ENCODE peak calls at places on chromosomes 2 and 18, in seven cellular contexts. J is A549, U is GM12878, N is SK-N-SH, T is HepG2, F is K562, A is H1. Q is an unnamed sample.
A peak's percentile ranks its signal among the peaks of the same experiment; 100 is the strongest.

GRCh38 chr2:219430633-219431615 is 3.7 kb upstream of the SPEG start:
- DNase-seq in J (peak; percentile 46), U (no peak), N (peak; percentile 89), T (peak; percentile 21), F (no peak), A (no peak), Q (peak; percentile 55)

GRCh38 chr2:26495705-26496271 is 17.9 kb upstream of the OTOF start:
- DNase-seq in J (no peak), U (no peak), N (no peak), T (peak; percentile 30), F (no peak), A (no peak), Q (no peak)

GRCh38 chr2:23624378-23624777 is 239.4 kb downstream of the KLHL29 start:
- DNase-seq in J (peak; percentile 50), U (no peak), N (no peak), T (peak; percentile 28), F (peak; percentile 62), A (peak; percentile 84), Q (no peak)

GRCh38 chr2:9179572-9180201 is 26.9 kb upstream of the ASAP2 start:
- DNase-seq in J (peak; percentile 74), U (no peak), N (no peak), T (peak; percentile 78), F (no peak), A (no peak), Q (peak; percentile 90)

GRCh38 chr18:58152891-58153290 is 108.9 kb downstream of the NEDD4L start:
- DNase-seq in J (no peak), U (no peak), N (no peak), T (no peak), F (no peak), A (no peak), Q (no peak)

GRCh38 chr18:74625157-74625556 is 27.5 kb downstream of the ZNF407 start:
- DNase-seq in J (no peak), U (no peak), N (no peak), T (no peak), F (no peak), A (no peak), Q (peak; percentile 38)

GRCh38 chr2:234444888-234445287 is 52.0 kb downstream of the ARL4C start:
- DNase-seq in J (no peak), U (no peak), N (no peak), T (no peak), F (no peak), A (no peak), Q (peak; percentile 98)

GRCh38 chr18:37124511-37124910 is 295.6 kb downstream of the KIAA1328 start:
- DNase-seq in J (no peak), U (peak; percentile 9), N (no peak), T (no peak), F (no peak), A (no peak), Q (no peak)

GRCh38 chr2:26693287-26693849 is 846 bp downstream of the KCNK3 start:
- DNase-seq in J (no peak), U (no peak), N (peak; percentile 82), T (no peak), F (no peak), A (peak; percentile 65), Q (no peak)

GRCh38 chr2:36886664-36887063 is 79.7 kb downstream of the STRN start:
- DNase-seq in J (no peak), U (no peak), N (no peak), T (no peak), F (no peak), A (no peak), Q (peak; percentile 66)

GRCh38 chr2:71943238-71944182 is 204.2 kb downstream of the CYP26B1 start:
- DNase-seq in J (no peak), U (no peak), N (no peak), T (no peak), F (no peak), A (peak; percentile 43), Q (no peak)

GRCh38 chr2:222598611-222599010 is 57.3 kb downstream of the FARSB start:
- DNase-seq in J (no peak), U (no peak), N (no peak), T (no peak), F (no peak), A (no peak), Q (no peak)

GRCh38 chr2:230661072-230661957 is 51.3 kb upstream of the CAB39 start:
- DNase-seq in J (no peak), U (peak; percentile 92), N (no peak), T (no peak), F (no peak), A (no peak), Q (no peak)

GRCh38 chr2:51813245-51813644 is 781.3 kb upstream of the NRXN1 start:
- DNase-seq in J (peak; percentile 4), U (no peak), N (no peak), T (no peak), F (no peak), A (no peak), Q (peak; percentile 86)

GRCh38 chr18:29749699-29750098 is 1292.8 kb downstream of the DSC3 start:
- DNase-seq in J (no peak), U (no peak), N (no peak), T (no peak), F (no peak), A (no peak), Q (peak; percentile 60)

GRCh38 chr2:23410596-23410995 is 25.6 kb downstream of the KLHL29 start:
- DNase-seq in J (no peak), U (no peak), N (no peak), T (no peak), F (no peak), A (no peak), Q (peak; percentile 59)

GRCh38 chr2:209236369-209236768 is 187.5 kb upstream of the MAP2 start:
- DNase-seq in J (no peak), U (no peak), N (no peak), T (no peak), F (no peak), A (no peak), Q (no peak)

GRCh38 chr2:76633522-76633921 is 888.7 kb downstream of the LRRTM4 start:
- DNase-seq in J (no peak), U (no peak), N (peak; percentile 1), T (no peak), F (no peak), A (no peak), Q (no peak)

GRCh38 chr2:8234253-8234652 is 447.6 kb upstream of the ID2 start:
- DNase-seq in J (no peak), U (no peak), N (no peak), T (no peak), F (no peak), A (no peak), Q (no peak)

GRCh38 chr18:6401687-6402086 is 13.0 kb downstream of the L3MBTL4 start:
- DNase-seq in J (no peak), U (no peak), N (no peak), T (no peak), F (no peak), A (peak; percentile 60), Q (no peak)

GRCh38 chr18:6219116-6219717 is 195.5 kb downstream of the L3MBTL4 start:
- DNase-seq in J (peak; percentile 32), U (no peak), N (peak; percentile 49), T (peak; percentile 24), F (peak; percentile 37), A (peak; percentile 76), Q (peak; percentile 73)

GRCh38 chr2:239826376-239826775 is 198.8 kb downstream of the NDUFA10 start:
- DNase-seq in J (no peak), U (no peak), N (no peak), T (no peak), F (no peak), A (no peak), Q (no peak)

GRCh38 chr2:65098741-65099140 is 31.2 kb downstream of the RAB1A start:
- DNase-seq in J (no peak), U (no peak), N (no peak), T (no peak), F (no peak), A (no peak), Q (no peak)

GRCh38 chr2:86368181-86368824 is 30.9 kb upstream of the REEP1 start:
- DNase-seq in J (peak; percentile 35), U (no peak), N (peak; percentile 81), T (peak; percentile 43), F (peak; percentile 82), A (peak; percentile 78), Q (peak; percentile 39)

GRCh38 chr2:7572460-7572859 is 655.2 kb downstream of the RNF144A start:
- DNase-seq in J (no peak), U (no peak), N (no peak), T (no peak), F (no peak), A (no peak), Q (no peak)

GRCh38 chr2:241736111-241736510 is 1.7 kb downstream of the D2HGDH start:
- DNase-seq in J (no peak), U (no peak), N (no peak), T (peak; percentile 52), F (no peak), A (no peak), Q (no peak)
- TF ChIP-seq RFX5 in J (no peak), U (no peak), N (no peak), T (no peak), F (no peak), A (no peak), Q (no peak)

DNA sequence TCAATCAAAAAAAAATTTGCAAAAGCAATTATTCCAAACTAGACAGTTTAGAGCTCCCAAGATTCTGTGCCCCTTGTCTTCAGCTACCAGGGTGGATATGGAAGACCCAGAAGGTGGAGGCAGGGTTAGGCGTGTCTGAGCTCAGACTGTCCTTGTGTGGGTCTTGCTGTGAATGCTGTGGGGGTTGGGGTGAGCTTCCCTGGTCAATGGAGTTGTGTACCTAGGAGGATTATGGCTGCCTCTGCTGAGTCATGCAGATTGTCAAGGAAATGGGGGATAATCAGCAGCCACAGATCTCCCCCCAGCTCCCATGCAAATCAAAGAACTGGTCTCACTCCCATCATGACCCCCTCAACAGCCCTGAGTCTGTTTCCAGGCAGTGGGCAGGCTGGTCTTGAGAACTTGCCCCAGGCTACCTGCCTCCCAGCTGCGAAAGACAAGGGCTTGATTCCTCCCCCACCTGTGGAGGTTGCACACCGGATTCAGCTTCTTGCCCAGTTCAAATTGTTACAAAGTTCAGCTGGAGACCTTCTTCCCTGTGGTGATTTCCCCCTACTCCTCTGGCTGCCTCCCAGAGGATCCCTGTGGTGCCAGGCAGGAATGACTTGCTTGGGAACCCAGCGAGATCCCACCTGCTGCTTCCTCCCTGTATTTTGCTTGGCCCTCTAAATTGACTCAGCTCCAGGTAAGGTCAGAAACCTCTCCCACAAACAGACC is 77.0 kb downstream of the RAD51AP2 start:
- DNase-seq in J (no peak), U (no peak), N (no peak), T (no peak), F (peak; percentile 7), A (no peak), Q (no peak)
- TF ChIP-seq RFX5 in J (no peak), U (no peak), N (no peak), T (no peak), F (no peak), A (no peak), Q (no peak)

GRCh38 chr2:174051741-174052638 is 86.8 kb upstream of the SP3 start:
- DNase-seq in J (peak; percentile 93), U (no peak), N (peak; percentile 74), T (peak; percentile 94), F (peak; percentile 81), A (no peak), Q (peak; percentile 83)
- TF ChIP-seq RFX5 in J (no peak), U (no peak), N (no peak), T (no peak), F (no peak), A (no peak), Q (no peak)

DNA sequence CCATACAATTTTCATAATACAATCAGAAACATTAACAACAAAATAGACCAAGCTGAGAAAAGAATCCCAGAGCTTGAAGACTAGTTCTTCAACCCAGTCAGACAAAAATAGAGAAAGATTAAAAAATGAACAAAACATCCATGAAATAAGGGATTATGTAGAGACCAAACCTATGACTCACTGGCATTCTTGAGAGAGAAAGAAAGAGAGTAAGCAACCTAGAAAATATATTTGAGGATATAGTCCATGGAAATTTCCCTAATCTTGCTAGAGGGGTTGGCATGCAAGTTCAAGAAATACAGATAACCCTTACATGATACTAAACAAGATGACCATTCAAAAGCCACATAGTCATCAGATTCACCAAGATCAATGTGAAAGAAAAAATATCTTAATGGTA is 281.7 kb downstream of the CCDC85A start:
- DNase-seq in J (no peak), U (no peak), N (no peak), T (no peak), F (no peak), A (no peak), Q (no peak)
- TF ChIP-seq RFX5 in J (no peak), U (no peak), N (no peak), T (no peak), F (no peak), A (no peak), Q (no peak)